ENCODE peak calls at places on chromosomes 1 and 21, in five cellular contexts. G is sigmoid colon, Q is WTC11, R is heart right ventricle, Y is PC-9. J is an unnamed sample.

GRCh38 chr1:112296908-112297307 is 99.1 kb upstream of the CTTNBP2NL start:
- DNase-seq in G (no peak), Q (no peak), R (no peak), Y (no peak), J (no peak)

GRCh38 chr1:40247655-40248054 is at the start of gene TMCO2:
- DNase-seq in G (no peak), Q (no peak), R (no peak), Y (no peak), J (no peak)

GRCh38 chr1:20551945-20552727 is at the start of gene FAM43B:
- DNase-seq in G (peak), Q (peak), R (peak), Y (no peak), J (no peak)

GRCh38 chr1:245791410-245792312 is 636.9 kb downstream of the KIF26B start:
- DNase-seq in G (no peak), Q (no peak), R (no peak), Y (no peak), J (no peak)

GRCh38 chr1:168719306-168720111 is 9.5 kb downstream of the DPT start:
- DNase-seq in G (no peak), Q (no peak), R (no peak), Y (peak), J (no peak)

GRCh38 chr1:36137776-36138175 is 11.5 kb downstream of the TRAPPC3 start:
- DNase-seq in G (no peak), Q (no peak), R (no peak), Y (no peak), J (no peak)

GRCh38 chr1:29121951-29122661 is 1.6 kb downstream of the TMEM200B start:
- DNase-seq in G (peak), Q (peak), R (peak), Y (no peak), J (peak)

GRCh38 chr1:43853161-43853921 is 80.3 kb upstream of the ARTN start:
- DNase-seq in G (peak), Q (no peak), R (peak), Y (peak), J (no peak)

GRCh38 chr1:51270751-51271150 is 34.7 kb downstream of the RNF11 start:
- DNase-seq in G (no peak), Q (no peak), R (no peak), Y (no peak), J (no peak)

GRCh38 chr1:226549937-226550670 is 1.5 kb downstream of the STUM start:
- DNase-seq in G (peak), Q (peak), R (peak), Y (no peak), J (no peak)

GRCh38 chr1:89706700-89707012 is 73.7 kb downstream of the LRRC8C start:
- DNase-seq in G (no peak), Q (no peak), R (no peak), Y (no peak), J (no peak)

GRCh38 chr1:182229907-182230522 is 161.6 kb downstream of the GLUL start:
- DNase-seq in G (no peak), Q (no peak), R (no peak), Y (no peak), J (no peak)

GRCh38 chr1:200206340-200206739 is 178.8 kb downstream of the NR5A2 start:
- DNase-seq in G (no peak), Q (no peak), R (no peak), Y (no peak), J (no peak)

GRCh38 chr1:87113313-87113712 is 198.9 kb downstream of the HS2ST1 start:
- DNase-seq in G (no peak), Q (no peak), R (no peak), Y (no peak), J (no peak)

GRCh38 chr1:153251988-153252387 is 7.5 kb upstream of the LORICRIN start:
- DNase-seq in G (no peak), Q (no peak), R (no peak), Y (no peak), J (no peak)

GRCh38 chr1:65581120-65581519 is 160.7 kb downstream of the LEPR start:
- DNase-seq in G (no peak), Q (peak), R (no peak), Y (no peak), J (no peak)

GRCh38 chr1:193786996-193787546 is 600.7 kb upstream of the B3GALT2 start:
- DNase-seq in G (no peak), Q (no peak), R (no peak), Y (no peak), J (no peak)

GRCh38 chr1:234778215-234779159 is 168.5 kb upstream of the IRF2BP2 start:
- DNase-seq in G (peak), Q (no peak), R (no peak), Y (no peak), J (peak)

GRCh38 chr1:54273092-54273836 is 73.3 kb downstream of the MRPL37 start:
- DNase-seq in G (peak), Q (peak), R (peak), Y (no peak), J (no peak)

GRCh38 chr21:32868631-32869454 is 97.3 kb upstream of the PAXBP1 start:
- DNase-seq in G (no peak), Q (no peak), R (no peak), Y (no peak), J (no peak)

GRCh38 chr1:84504580-84505021 is 1.6 kb upstream of the SPATA1 start:
- DNase-seq in G (no peak), Q (no peak), R (no peak), Y (no peak), J (no peak)

GRCh38 chr1:1202831-1203560 is 3.4 kb downstream of the TNFRSF18 start:
- DNase-seq in G (no peak), Q (no peak), R (peak), Y (no peak), J (peak)

GRCh38 chr1:204103121-204103741 is 30.3 kb downstream of the SOX13 start:
- DNase-seq in G (no peak), Q (no peak), R (no peak), Y (no peak), J (no peak)

GRCh38 chr1:154998201-154998780 is 4.3 kb upstream of the ZBTB7B start:
- DNase-seq in G (no peak), Q (no peak), R (no peak), Y (no peak), J (peak)
- TF ChIP-seq CTCF in G (no peak), Q (no peak), R (no peak), Y (no peak), J (no peak)

DNA sequence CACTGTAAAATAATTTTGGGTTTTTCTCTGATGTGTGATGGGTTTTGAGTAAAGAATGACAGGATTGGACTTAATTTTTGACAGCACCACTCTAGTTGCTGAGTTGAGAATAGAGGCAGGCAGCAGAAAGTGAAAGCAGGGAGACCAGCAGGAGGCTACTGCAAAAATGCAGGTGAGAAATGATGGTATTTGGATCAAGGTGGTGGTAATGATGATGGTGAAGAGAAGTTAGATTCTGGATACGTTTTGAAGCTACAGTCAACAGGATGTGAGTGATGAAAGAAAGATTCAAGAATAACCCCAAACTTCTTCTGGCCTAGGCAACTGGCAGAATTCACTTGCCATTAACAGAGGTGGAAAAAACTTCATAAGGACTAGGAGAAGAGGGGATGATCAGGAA is 14.8 kb upstream of the AK5 start:
- DNase-seq in G (no peak), Q (no peak), R (no peak), Y (no peak), J (no peak)
- TF ChIP-seq CTCF in G (no peak), Q (no peak), R (no peak), Y (no peak), J (no peak)

GRCh38 chr21:45304945-45305344 is 17.2 kb upstream of the POFUT2 start:
- DNase-seq in G (peak), Q (peak), R (peak), Y (no peak), J (peak)
- TF ChIP-seq CTCF in G (no peak), Q (no peak), R (no peak), Y (no peak), J (no peak)

GRCh38 chr21:36320421-36321324 is 676 bp downstream of the MORC3 start:
- DNase-seq in G (peak), Q (peak), R (peak), Y (peak), J (peak)
- TF ChIP-seq CTCF in G (no peak), Q (no peak), R (no peak), Y (no peak), J (peak)

J was measured in chondrocyte.